ENCODE peak calls at places on chromosomes 4 and X, in seven cellular contexts. Z is COR-L47; T is GM10248; W is CD8-positive, alpha-beta T cell; C is HEK293T; F is NCI-H82; J is retina. S is an unnamed sample.

GRCh38 chr4:80425701-80426100 is 90.2 kb downstream of the CFAP299 start:
- DNase-seq in Z (no peak), T (no peak), W (no peak), C (no peak), F (no peak), J (no peak), S (no peak)

GRCh38 chr4:3254302-3255131 is 5.6 kb downstream of the MSANTD1 start:
- DNase-seq in Z (no peak), T (no peak), W (no peak), C (no peak), F (no peak), J (no peak), S (no peak)

GRCh38 chr4:104487105-104487504 is 7.6 kb downstream of the CXXC4 start:
- DNase-seq in Z (no peak), T (no peak), W (no peak), C (peak), F (peak), J (no peak), S (peak)

GRCh38 chr4:6594826-6595355 is 19.9 kb downstream of the MAN2B2 start:
- DNase-seq in Z (no peak), T (no peak), W (no peak), C (no peak), F (no peak), J (no peak), S (no peak)

GRCh38 chr4:69832326-69833030 is 27.5 kb downstream of the SULT1E1 start:
- DNase-seq in Z (no peak), T (no peak), W (no peak), C (no peak), F (no peak), J (no peak), S (no peak)

GRCh38 chrX:131728295-131729145 is 184.6 kb downstream of the OR13H1 start:
- DNase-seq in Z (no peak), T (no peak), W (peak), C (peak), F (no peak), J (peak), S (peak)

GRCh38 chr4:87058272-87059073 is 123.7 kb downstream of the AFF1 start:
- DNase-seq in Z (no peak), T (no peak), W (no peak), C (peak), F (peak), J (no peak), S (peak)

GRCh38 chr4:174260099-174260498 is 23.4 kb downstream of the FBXO8 start:
- DNase-seq in Z (no peak), T (no peak), W (no peak), C (no peak), F (peak), J (no peak), S (peak)

GRCh38 chrX:53263597-53264094 is 17.7 kb downstream of the IQSEC2 start:
- DNase-seq in Z (no peak), T (no peak), W (no peak), C (no peak), F (no peak), J (no peak), S (no peak)

GRCh38 chr4:6873291-6873690 is 36.3 kb upstream of the TBC1D14 start:
- DNase-seq in Z (peak), T (no peak), W (no peak), C (no peak), F (peak), J (no peak), S (no peak)

GRCh38 chr4:159248383-159249178 is 145.7 kb downstream of the RAPGEF2 start:
- DNase-seq in Z (no peak), T (no peak), W (no peak), C (peak), F (no peak), J (no peak), S (no peak)

GRCh38 chr4:114036864-114037263 is 57.4 kb upstream of the ARSJ start:
- DNase-seq in Z (no peak), T (no peak), W (no peak), C (no peak), F (no peak), J (no peak), S (no peak)

GRCh38 chrX:134369576-134369975 is 90.4 kb upstream of the HPRT1 start:
- DNase-seq in Z (no peak), T (peak), W (no peak), C (no peak), F (no peak), J (no peak), S (no peak)

GRCh38 chr4:124279741-124280140 is 432.8 kb downstream of the ANKRD50 start:
- DNase-seq in Z (peak), T (no peak), W (no peak), C (no peak), F (peak), J (no peak), S (peak)

GRCh38 chr4:168514249-168514852 is 17.5 kb downstream of the PALLD start:
- DNase-seq in Z (peak), T (peak), W (no peak), C (no peak), F (peak), J (no peak), S (no peak)

GRCh38 chrX:42119076-42119475 is 195.7 kb upstream of the CASK start:
- DNase-seq in Z (peak), T (no peak), W (no peak), C (no peak), F (peak), J (no peak), S (no peak)

GRCh38 chr4:76623217-76624060 is 188.4 kb downstream of the SHROOM3 start:
- DNase-seq in Z (no peak), T (no peak), W (no peak), C (no peak), F (no peak), J (no peak), S (no peak)

GRCh38 chrX:19382500-19383145 is 38.9 kb downstream of the PDHA1 start:
- DNase-seq in Z (no peak), T (peak), W (peak), C (peak), F (peak), J (peak), S (peak)

GRCh38 chr4:184268574-184269160 is 51.0 kb upstream of the ENPP6 start:
- DNase-seq in Z (no peak), T (no peak), W (no peak), C (no peak), F (no peak), J (no peak), S (no peak)

GRCh38 chrX:63855896-63856295 is 70.9 kb upstream of the ARHGEF9 start:
- DNase-seq in Z (no peak), T (no peak), W (no peak), C (no peak), F (peak), J (peak), S (no peak)

GRCh38 chr4:950136-951020 is 18.1 kb downstream of the TMEM175 start:
- DNase-seq in Z (no peak), T (no peak), W (no peak), C (no peak), F (no peak), J (no peak), S (no peak)

GRCh38 chr4:108651068-108651794 is 832 bp downstream of the OSTC start:
- DNase-seq in Z (no peak), T (no peak), W (no peak), C (peak), F (peak), J (peak), S (no peak)

GRCh38 chr4:21507439-21507838 is 441.1 kb downstream of the KCNIP4 start:
- DNase-seq in Z (no peak), T (no peak), W (no peak), C (peak), F (peak), J (no peak), S (peak)

GRCh38 chr4:53132117-53132889 is 233.6 kb downstream of the SCFD2 start:
- DNase-seq in Z (no peak), T (peak), W (no peak), C (no peak), F (no peak), J (no peak), S (no peak)

GRCh38 chrX:154374361-154375155 is at the start of gene FLNA:
- DNase-seq in Z (no peak), T (peak), W (no peak), C (no peak), F (peak), J (peak), S (no peak)

GRCh38 chr4:88960576-88960975 is 96.4 kb downstream of the FAM13A start:
- DNase-seq in Z (no peak), T (no peak), W (no peak), C (no peak), F (no peak), J (no peak), S (no peak)

GRCh38 chr4:126954537-126955291 is 678.0 kb upstream of the INTU start:
- DNase-seq in Z (no peak), T (no peak), W (no peak), C (no peak), F (peak), J (no peak), S (no peak)

GRCh38 chr4:123449362-123449761 is 52.8 kb downstream of the SPRY1 start:
- DNase-seq in Z (no peak), T (no peak), W (no peak), C (no peak), F (no peak), J (no peak), S (no peak)

GRCh38 chr4:155571184-155571944 is 95.3 kb upstream of the GUCY1A1 start:
- DNase-seq in Z (peak), T (no peak), W (no peak), C (no peak), F (peak), J (no peak), S (no peak)

GRCh38 chr4:1819284-1819683 is 26.2 kb downstream of the FGFR3 start:
- DNase-seq in Z (no peak), T (no peak), W (no peak), C (no peak), F (no peak), J (no peak), S (no peak)

GRCh38 chr4:169741569-169741968 is 16.2 kb downstream of the HPF1 start:
- DNase-seq in Z (no peak), T (no peak), W (no peak), C (no peak), F (no peak), J (no peak), S (no peak)

GRCh38 chrX:110097920-110098319 is 95.0 kb downstream of the TMEM164 start:
- DNase-seq in Z (no peak), T (no peak), W (no peak), C (no peak), F (no peak), J (no peak), S (no peak)

GRCh38 chrX:49977319-49978090 is 55.1 kb downstream of the CLCN5 start:
- DNase-seq in Z (no peak), T (no peak), W (no peak), C (no peak), F (peak), J (peak), S (peak)

GRCh38 chr4:67928547-67928946 is 34.7 kb downstream of the TMPRSS11A start:
- DNase-seq in Z (no peak), T (no peak), W (no peak), C (no peak), F (no peak), J (no peak), S (peak)

GRCh38 chr4:147157860-147158701 is 212.4 kb upstream of the TTC29 start:
- DNase-seq in Z (peak), T (no peak), W (no peak), C (peak), F (peak), J (peak), S (peak)

GRCh38 chrX:135345328-135345645 is 36.0 kb downstream of the ETDC start:
- DNase-seq in Z (peak), T (no peak), W (no peak), C (peak), F (no peak), J (no peak), S (no peak)